ENCODE peak calls at places on chromosomes 5 and 9, in five cellular contexts. Q, K, F, R and X are unnamed samples.

GRCh38 chr9:18826248-18826647 is 206.8 kb downstream of the SAXO1 start:
- DNase-seq in K (no peak), F (no peak), Q (no peak), R (no peak), X (no peak)

GRCh38 chr9:4035809-4036208 is 264.1 kb downstream of the GLIS3 start:
- DNase-seq in K (no peak), F (no peak), Q (peak; percentile 27), R (no peak), X (no peak)

GRCh38 chr5:170216262-170216864 is 16.4 kb upstream of the C5orf58 start:
- DNase-seq in R (no peak), Q (peak; percentile 48), K (no peak), F (peak; percentile 83), X (peak; percentile 11)

GRCh38 chr5:76983468-76983867 is 30.6 kb downstream of the CRHBP start:
- DNase-seq in K (no peak), R (no peak), F (no peak), Q (no peak), X (no peak)

GRCh38 chr5:142661957-142662356 is 23.9 kb downstream of the FGF1 start:
- DNase-seq in F (no peak), R (no peak), K (no peak), Q (no peak), X (no peak)

GRCh38 chr5:56115589-56115988 is 117.5 kb downstream of the ANKRD55 start:
- DNase-seq in K (no peak), F (no peak), Q (no peak), R (no peak), X (no peak)

GRCh38 chr5:110073534-110073933 is 383.8 kb downstream of the MAN2A1 start:
- DNase-seq in R (no peak), F (no peak), Q (no peak), K (no peak), X (no peak)

GRCh38 chr9:16509946-16510504 is 360.4 kb downstream of the BNC2 start:
- DNase-seq in K (no peak), F (peak; percentile 35), Q (peak; percentile 39), R (no peak), X (no peak)

GRCh38 chr9:128048663-128049062 is 18.5 kb downstream of the NAIF1 start:
- DNase-seq in K (no peak), F (no peak), R (no peak), Q (no peak), X (no peak)

GRCh38 chr9:5953743-5954707 is 61.4 kb downstream of the RANBP6 start:
- DNase-seq in K (no peak), R (no peak), Q (peak; percentile 61), F (no peak), X (no peak)

GRCh38 chr5:6405591-6405990 is 27.2 kb upstream of the MED10 start:
- DNase-seq in F (no peak), K (no peak), R (no peak), Q (no peak), X (no peak)

GRCh38 chr5:175797521-175798038 is 73.8 kb upstream of the CPLX2 start:
- DNase-seq in F (no peak), K (no peak), R (no peak), Q (no peak), X (no peak)

GRCh38 chr5:66169534-66169933 is 25.4 kb downstream of the SREK1 start:
- DNase-seq in F (no peak), R (no peak), K (no peak), Q (peak; percentile 34), X (peak; percentile 54)

GRCh38 chr5:88683506-88684135 is 199.4 kb downstream of the MEF2C start:
- DNase-seq in K (no peak), R (no peak), Q (no peak), F (no peak), X (no peak)

GRCh38 chr5:87413116-87413645 is 451 bp upstream of the CCNH start:
- DNase-seq in K (no peak), Q (peak; percentile 69), F (no peak), R (no peak), X (no peak)